ENCODE peak calls at places on chromosomes 3 and 15, in ten cellular contexts. One of them, this sample, is unnamed.

GRCh38 chr3:10557783-10558373 is 52.5 kb upstream of the ATP2B2 start:
- DNase-seq in activated CD8-positive, alpha-beta memory T cell treated with anti-CD3 and anti-CD28 coated beads for 4 hours: no peak
- DNase-seq in activated naive CD8-positive, alpha-beta T cell treated with anti-CD3 and anti-CD28 coated beads for 36 hours: no peak
- DNase-seq in amniotic stem cell: no peak
- DNase-seq in mesendoderm: no peak
- DNase-seq in mesothelial cell of epicardium: no peak
- DNase-seq in H4: peak; percentile 75
- DNase-seq in ELR: peak; percentile 81
- DNase-seq in stimulated activated CD8-positive, alpha-beta memory T cell treated with anti-CD3 and anti-CD28 coated beads, Interleukin-12 subunit alpha, Interleukin-12 subunit beta, amount 100 ng/mL, for 4 hours: no peak
- DNase-seq in germinal center: no peak
- DNase-seq in this sample: peak; percentile 23

GRCh38 chr3:158847885-158848284 is 46.0 kb downstream of the MFSD1 start:
- DNase-seq in activated naive CD8-positive, alpha-beta T cell treated with anti-CD3 and anti-CD28 coated beads for 36 hours: no peak
- DNase-seq in activated CD8-positive, alpha-beta memory T cell treated with anti-CD3 and anti-CD28 coated beads for 4 hours: no peak
- DNase-seq in ELR: peak; percentile 10
- DNase-seq in mesothelial cell of epicardium: no peak
- DNase-seq in amniotic stem cell: no peak
- DNase-seq in stimulated activated CD8-positive, alpha-beta memory T cell treated with anti-CD3 and anti-CD28 coated beads, Interleukin-12 subunit alpha, Interleukin-12 subunit beta, amount 100 ng/mL, for 4 hours: no peak
- DNase-seq in H4: no peak
- DNase-seq in germinal center: no peak
- DNase-seq in mesendoderm: no peak
- DNase-seq in this sample: no peak

GRCh38 chr3:77041156-77041696 is 1.3 kb downstream of the ROBO2 start:
- DNase-seq in mesothelial cell of epicardium: no peak
- DNase-seq in H4: no peak
- DNase-seq in ELR: no peak
- DNase-seq in amniotic stem cell: no peak
- DNase-seq in activated CD8-positive, alpha-beta memory T cell treated with anti-CD3 and anti-CD28 coated beads for 4 hours: no peak
- DNase-seq in stimulated activated CD8-positive, alpha-beta memory T cell treated with anti-CD3 and anti-CD28 coated beads, Interleukin-12 subunit alpha, Interleukin-12 subunit beta, amount 100 ng/mL, for 4 hours: no peak
- DNase-seq in germinal center: no peak
- DNase-seq in mesendoderm: no peak
- DNase-seq in activated naive CD8-positive, alpha-beta T cell treated with anti-CD3 and anti-CD28 coated beads for 36 hours: no peak
- DNase-seq in this sample: no peak

GRCh38 chr3:12660196-12660595 is 3.7 kb downstream of the RAF1 start:
- DNase-seq in mesothelial cell of epicardium: no peak
- DNase-seq in mesendoderm: no peak
- DNase-seq in H4: no peak
- DNase-seq in activated naive CD8-positive, alpha-beta T cell treated with anti-CD3 and anti-CD28 coated beads for 36 hours: no peak
- DNase-seq in stimulated activated CD8-positive, alpha-beta memory T cell treated with anti-CD3 and anti-CD28 coated beads, Interleukin-12 subunit alpha, Interleukin-12 subunit beta, amount 100 ng/mL, for 4 hours: no peak
- DNase-seq in amniotic stem cell: no peak
- DNase-seq in ELR: no peak
- DNase-seq in activated CD8-positive, alpha-beta memory T cell treated with anti-CD3 and anti-CD28 coated beads for 4 hours: no peak
- DNase-seq in germinal center: no peak
- DNase-seq in this sample: no peak

GRCh38 chr15:79844221-79844620 is 52.6 kb downstream of the MTHFS start:
- DNase-seq in ELR: no peak
- DNase-seq in mesothelial cell of epicardium: no peak
- DNase-seq in amniotic stem cell: no peak
- DNase-seq in activated CD8-positive, alpha-beta memory T cell treated with anti-CD3 and anti-CD28 coated beads for 4 hours: no peak
- DNase-seq in activated naive CD8-positive, alpha-beta T cell treated with anti-CD3 and anti-CD28 coated beads for 36 hours: no peak
- DNase-seq in mesendoderm: no peak
- DNase-seq in germinal center: no peak
- DNase-seq in H4: no peak
- DNase-seq in stimulated activated CD8-positive, alpha-beta memory T cell treated with anti-CD3 and anti-CD28 coated beads, Interleukin-12 subunit alpha, Interleukin-12 subunit beta, amount 100 ng/mL, for 4 hours: no peak
- DNase-seq in this sample: no peak

GRCh38 chr3:133938770-133939495 is 43.3 kb upstream of the RAB6B start:
- DNase-seq in germinal center: no peak
- DNase-seq in mesendoderm: no peak
- DNase-seq in stimulated activated CD8-positive, alpha-beta memory T cell treated with anti-CD3 and anti-CD28 coated beads, Interleukin-12 subunit alpha, Interleukin-12 subunit beta, amount 100 ng/mL, for 4 hours: no peak
- DNase-seq in H4: no peak
- DNase-seq in activated naive CD8-positive, alpha-beta T cell treated with anti-CD3 and anti-CD28 coated beads for 36 hours: no peak
- DNase-seq in amniotic stem cell: no peak
- DNase-seq in activated CD8-positive, alpha-beta memory T cell treated with anti-CD3 and anti-CD28 coated beads for 4 hours: no peak
- DNase-seq in mesothelial cell of epicardium: peak; percentile 35
- DNase-seq in ELR: peak; percentile 28
- DNase-seq in this sample: no peak

GRCh38 chr3:184710870-184711365 is 946 bp downstream of the MAGEF1 start:
- DNase-seq in germinal center: peak; percentile 77
- DNase-seq in mesothelial cell of epicardium: peak; percentile 37
- DNase-seq in stimulated activated CD8-positive, alpha-beta memory T cell treated with anti-CD3 and anti-CD28 coated beads, Interleukin-12 subunit alpha, Interleukin-12 subunit beta, amount 100 ng/mL, for 4 hours: no peak
- DNase-seq in H4: no peak
- DNase-seq in amniotic stem cell: no peak
- DNase-seq in ELR: peak; percentile 33
- DNase-seq in activated naive CD8-positive, alpha-beta T cell treated with anti-CD3 and anti-CD28 coated beads for 36 hours: peak; percentile 16
- DNase-seq in mesendoderm: no peak
- DNase-seq in activated CD8-positive, alpha-beta memory T cell treated with anti-CD3 and anti-CD28 coated beads for 4 hours: no peak
- DNase-seq in this sample: peak; percentile 11

GRCh38 chr3:10008588-10009344 is 17.5 kb upstream of the FANCD2 start:
- DNase-seq in germinal center: peak; percentile 87
- DNase-seq in ELR: peak; percentile 85
- DNase-seq in amniotic stem cell: no peak
- DNase-seq in stimulated activated CD8-positive, alpha-beta memory T cell treated with anti-CD3 and anti-CD28 coated beads, Interleukin-12 subunit alpha, Interleukin-12 subunit beta, amount 100 ng/mL, for 4 hours: peak; percentile 56
- DNase-seq in mesendoderm: peak; percentile 81
- DNase-seq in mesothelial cell of epicardium: peak; percentile 89
- DNase-seq in activated CD8-positive, alpha-beta memory T cell treated with anti-CD3 and anti-CD28 coated beads for 4 hours: peak; percentile 47
- DNase-seq in H4: no peak
- DNase-seq in activated naive CD8-positive, alpha-beta T cell treated with anti-CD3 and anti-CD28 coated beads for 36 hours: peak; percentile 80
- DNase-seq in this sample: peak; percentile 71

GRCh38 chr15:51229907-51230328 is 108.5 kb downstream of the CYP19A1 start:
- DNase-seq in activated CD8-positive, alpha-beta memory T cell treated with anti-CD3 and anti-CD28 coated beads for 4 hours: no peak
- DNase-seq in H4: peak; percentile 44
- DNase-seq in mesothelial cell of epicardium: no peak
- DNase-seq in germinal center: peak; percentile 9
- DNase-seq in activated naive CD8-positive, alpha-beta T cell treated with anti-CD3 and anti-CD28 coated beads for 36 hours: no peak
- DNase-seq in stimulated activated CD8-positive, alpha-beta memory T cell treated with anti-CD3 and anti-CD28 coated beads, Interleukin-12 subunit alpha, Interleukin-12 subunit beta, amount 100 ng/mL, for 4 hours: no peak
- DNase-seq in mesendoderm: peak; percentile 80
- DNase-seq in amniotic stem cell: no peak
- DNase-seq in ELR: peak; percentile 40
- DNase-seq in this sample: no peak

GRCh38 chr3:49244589-49245205 is 32.3 kb downstream of the C3orf62 start:
- DNase-seq in mesothelial cell of epicardium: no peak
- DNase-seq in mesendoderm: peak; percentile 84
- DNase-seq in amniotic stem cell: no peak
- DNase-seq in H4: peak; percentile 24
- DNase-seq in activated naive CD8-positive, alpha-beta T cell treated with anti-CD3 and anti-CD28 coated beads for 36 hours: no peak
- DNase-seq in ELR: peak; percentile 60
- DNase-seq in germinal center: no peak
- DNase-seq in activated CD8-positive, alpha-beta memory T cell treated with anti-CD3 and anti-CD28 coated beads for 4 hours: no peak
- DNase-seq in stimulated activated CD8-positive, alpha-beta memory T cell treated with anti-CD3 and anti-CD28 coated beads, Interleukin-12 subunit alpha, Interleukin-12 subunit beta, amount 100 ng/mL, for 4 hours: no peak
- DNase-seq in this sample: peak; percentile 60

GRCh38 chr3:72458365-72458764 is 389.9 kb downstream of the SHQ1 start:
- DNase-seq in mesendoderm: no peak
- DNase-seq in mesothelial cell of epicardium: no peak
- DNase-seq in activated CD8-positive, alpha-beta memory T cell treated with anti-CD3 and anti-CD28 coated beads for 4 hours: no peak
- DNase-seq in activated naive CD8-positive, alpha-beta T cell treated with anti-CD3 and anti-CD28 coated beads for 36 hours: no peak
- DNase-seq in H4: no peak
- DNase-seq in germinal center: no peak
- DNase-seq in ELR: no peak
- DNase-seq in stimulated activated CD8-positive, alpha-beta memory T cell treated with anti-CD3 and anti-CD28 coated beads, Interleukin-12 subunit alpha, Interleukin-12 subunit beta, amount 100 ng/mL, for 4 hours: no peak
- DNase-seq in amniotic stem cell: no peak
- DNase-seq in this sample: no peak

GRCh38 chr3:27720899-27721716 is 1.0 kb downstream of the EOMES start:
- DNase-seq in ELR: no peak
- DNase-seq in H4: no peak
- DNase-seq in activated naive CD8-positive, alpha-beta T cell treated with anti-CD3 and anti-CD28 coated beads for 36 hours: no peak
- DNase-seq in mesothelial cell of epicardium: no peak
- DNase-seq in germinal center: no peak
- DNase-seq in amniotic stem cell: no peak
- DNase-seq in stimulated activated CD8-positive, alpha-beta memory T cell treated with anti-CD3 and anti-CD28 coated beads, Interleukin-12 subunit alpha, Interleukin-12 subunit beta, amount 100 ng/mL, for 4 hours: no peak
- DNase-seq in mesendoderm: peak; percentile 90
- DNase-seq in activated CD8-positive, alpha-beta memory T cell treated with anti-CD3 and anti-CD28 coated beads for 4 hours: no peak
- DNase-seq in this sample: peak; percentile 37

GRCh38 chr15:60324706-60325438 is 72.9 kb downstream of the ANXA2 start:
- DNase-seq in ELR: no peak
- DNase-seq in stimulated activated CD8-positive, alpha-beta memory T cell treated with anti-CD3 and anti-CD28 coated beads, Interleukin-12 subunit alpha, Interleukin-12 subunit beta, amount 100 ng/mL, for 4 hours: no peak
- DNase-seq in mesothelial cell of epicardium: no peak
- DNase-seq in activated CD8-positive, alpha-beta memory T cell treated with anti-CD3 and anti-CD28 coated beads for 4 hours: no peak
- DNase-seq in germinal center: no peak
- DNase-seq in H4: no peak
- DNase-seq in activated naive CD8-positive, alpha-beta T cell treated with anti-CD3 and anti-CD28 coated beads for 36 hours: no peak
- DNase-seq in amniotic stem cell: no peak
- DNase-seq in mesendoderm: no peak
- DNase-seq in this sample: no peak

GRCh38 chr15:88513195-88513594 is 33.3 kb downstream of the DET1 start:
- DNase-seq in activated naive CD8-positive, alpha-beta T cell treated with anti-CD3 and anti-CD28 coated beads for 36 hours: no peak
- DNase-seq in H4: no peak
- DNase-seq in mesendoderm: no peak
- DNase-seq in activated CD8-positive, alpha-beta memory T cell treated with anti-CD3 and anti-CD28 coated beads for 4 hours: no peak
- DNase-seq in mesothelial cell of epicardium: no peak
- DNase-seq in ELR: peak; percentile 82
- DNase-seq in amniotic stem cell: no peak
- DNase-seq in germinal center: no peak
- DNase-seq in stimulated activated CD8-positive, alpha-beta memory T cell treated with anti-CD3 and anti-CD28 coated beads, Interleukin-12 subunit alpha, Interleukin-12 subunit beta, amount 100 ng/mL, for 4 hours: no peak
- DNase-seq in this sample: peak; percentile 19

GRCh38 chr3:80000022-80000421 is 232.2 kb upstream of the ROBO1 start:
- DNase-seq in mesothelial cell of epicardium: no peak
- DNase-seq in germinal center: no peak
- DNase-seq in activated CD8-positive, alpha-beta memory T cell treated with anti-CD3 and anti-CD28 coated beads for 4 hours: no peak
- DNase-seq in H4: no peak
- DNase-seq in stimulated activated CD8-positive, alpha-beta memory T cell treated with anti-CD3 and anti-CD28 coated beads, Interleukin-12 subunit alpha, Interleukin-12 subunit beta, amount 100 ng/mL, for 4 hours: no peak
- DNase-seq in ELR: peak; percentile 18
- DNase-seq in activated naive CD8-positive, alpha-beta T cell treated with anti-CD3 and anti-CD28 coated beads for 36 hours: no peak
- DNase-seq in amniotic stem cell: no peak
- DNase-seq in mesendoderm: no peak
- DNase-seq in this sample: no peak

GRCh38 chr3:100753846-100754245 is 44.6 kb downstream of the TFG start:
- DNase-seq in stimulated activated CD8-positive, alpha-beta memory T cell treated with anti-CD3 and anti-CD28 coated beads, Interleukin-12 subunit alpha, Interleukin-12 subunit beta, amount 100 ng/mL, for 4 hours: no peak
- DNase-seq in activated naive CD8-positive, alpha-beta T cell treated with anti-CD3 and anti-CD28 coated beads for 36 hours: no peak
- DNase-seq in mesendoderm: no peak
- DNase-seq in germinal center: no peak
- DNase-seq in activated CD8-positive, alpha-beta memory T cell treated with anti-CD3 and anti-CD28 coated beads for 4 hours: no peak
- DNase-seq in H4: no peak
- DNase-seq in amniotic stem cell: no peak
- DNase-seq in ELR: no peak
- DNase-seq in mesothelial cell of epicardium: no peak
- DNase-seq in this sample: no peak

GRCh38 chr3:149437286-149437685 is 37.2 kb upstream of the TM4SF4 start:
- DNase-seq in mesothelial cell of epicardium: no peak
- DNase-seq in ELR: no peak
- DNase-seq in germinal center: no peak
- DNase-seq in activated naive CD8-positive, alpha-beta T cell treated with anti-CD3 and anti-CD28 coated beads for 36 hours: no peak
- DNase-seq in stimulated activated CD8-positive, alpha-beta memory T cell treated with anti-CD3 and anti-CD28 coated beads, Interleukin-12 subunit alpha, Interleukin-12 subunit beta, amount 100 ng/mL, for 4 hours: no peak
- DNase-seq in mesendoderm: no peak
- DNase-seq in H4: no peak
- DNase-seq in activated CD8-positive, alpha-beta memory T cell treated with anti-CD3 and anti-CD28 coated beads for 4 hours: no peak
- DNase-seq in amniotic stem cell: no peak
- DNase-seq in this sample: no peak

This sample was measured in kidney tubule cell.